ENCODE peak calls at places on chromosomes 4 and X, in nine cellular contexts. U, D, W, F, E, A, G, J and K are unnamed samples.

GRCh38 chrX:75273483-75273882 is 402 bp upstream of the UPRT start:
- DNase-seq in U (no peak), D (no peak), W (peak; percentile 2), F (no peak), E (no peak), A (no peak), G (no peak), J (no peak), K (no peak)

GRCh38 chr4:96131186-96131585 is 291.3 kb downstream of the PDHA2 start:
- DNase-seq in U (no peak), D (no peak), W (no peak), F (no peak), E (no peak), A (no peak), G (no peak), J (no peak), K (no peak)

GRCh38 chr4:139920552-139920951 is 233.4 kb downstream of the MAML3 start:
- DNase-seq in U (no peak), D (no peak), W (no peak), F (no peak), E (no peak), A (no peak), G (no peak), J (no peak), K (no peak)

GRCh38 chrX:106932960-106933537 is 12.8 kb downstream of the CLDN2 start:
- DNase-seq in U (peak; percentile 25), D (no peak), W (no peak), F (peak; percentile 42), E (no peak), A (no peak), G (peak; percentile 51), J (no peak), K (no peak)

GRCh38 chr4:67926485-67926884 is 36.8 kb downstream of the TMPRSS11A start:
- DNase-seq in U (no peak), D (no peak), W (no peak), F (no peak), E (no peak), A (no peak), G (no peak), J (no peak), K (no peak)

GRCh38 chrX:72057844-72058243 is 73.9 kb downstream of the RTL5 start:
- DNase-seq in U (no peak), D (no peak), W (no peak), F (no peak), E (no peak), A (no peak), G (no peak), J (no peak), K (no peak)

GRCh38 chrX:17278961-17279360 is 96.0 kb upstream of the NHS start:
- DNase-seq in U (no peak), D (no peak), W (no peak), F (no peak), E (no peak), A (no peak), G (no peak), J (no peak), K (no peak)

GRCh38 chr4:2537011-2537830 is 774 bp downstream of the FAM193A start:
- DNase-seq in U (peak; percentile 34), D (peak; percentile 40), W (peak; percentile 56), F (peak; percentile 20), E (no peak), A (peak; percentile 81), G (peak; percentile 19), J (peak; percentile 67), K (peak; percentile 30)

GRCh38 chr4:169064281-169064680 is 54.2 kb upstream of the CBR4 start:
- DNase-seq in U (no peak), D (no peak), W (no peak), F (peak; percentile 45), E (no peak), A (no peak), G (peak; percentile 38), J (no peak), K (peak; percentile 21)

GRCh38 chr4:1502501-1502886 is 96.3 kb upstream of the NKX1-1 start:
- DNase-seq in U (no peak), D (no peak), W (no peak), F (no peak), E (no peak), A (no peak), G (no peak), J (no peak), K (no peak)

GRCh38 chr4:184889683-184890082 is 63.9 kb upstream of the ACSL1 start:
- DNase-seq in U (no peak), D (no peak), W (no peak), F (no peak), E (no peak), A (no peak), G (no peak), J (no peak), K (no peak)

GRCh38 chr4:53956053-53956452 is 108.4 kb downstream of the CHIC2 start:
- DNase-seq in U (no peak), D (no peak), W (no peak), F (no peak), E (no peak), A (no peak), G (no peak), J (no peak), K (no peak)

GRCh38 chr4:159075531-159075932 is 27.3 kb upstream of the RAPGEF2 start:
- DNase-seq in U (no peak), D (no peak), W (peak; percentile 10), F (peak; percentile 69), E (no peak), A (no peak), G (peak; percentile 39), J (no peak), K (no peak)

GRCh38 chr4:25913056-25913850 is 767 bp upstream of the SMIM20 start:
- DNase-seq in U (peak; percentile 3), D (peak; percentile 14), W (peak; percentile 25), F (peak; percentile 41), E (no peak), A (peak; percentile 74), G (peak; percentile 28), J (peak; percentile 46), K (peak; percentile 24)

GRCh38 chrX:10507876-10508275 is 112.5 kb downstream of the MID1 start:
- DNase-seq in U (no peak), D (no peak), W (no peak), F (no peak), E (no peak), A (no peak), G (no peak), J (no peak), K (peak; percentile 46)

GRCh38 chr4:907691-908437 is 24.3 kb downstream of the GAK start:
- DNase-seq in U (no peak), D (no peak), W (no peak), F (no peak), E (no peak), A (no peak), G (peak; percentile 32), J (no peak), K (no peak)

GRCh38 chr4:40621592-40622512 is 7.8 kb downstream of the RBM47 start:
- DNase-seq in U (peak; percentile 90), D (no peak), W (peak; percentile 80), F (peak; percentile 99), E (peak; percentile 70), A (no peak), G (peak; percentile 88), J (peak; percentile 56), K (peak; percentile 99)

GRCh38 chr4:80097395-80098177 is 24.6 kb upstream of the ANTXR2 start:
- DNase-seq in U (no peak), D (no peak), W (peak; percentile 56), F (peak; percentile 96), E (peak; percentile 84), A (no peak), G (peak; percentile 88), J (no peak), K (no peak)

GRCh38 chrX:153723351-153724251 is 586 bp downstream of the BCAP31 start:
- DNase-seq in U (peak; percentile 51), D (peak; percentile 51), W (peak; percentile 54), F (peak; percentile 38), E (no peak), A (peak; percentile 70), G (no peak), J (peak; percentile 57), K (peak; percentile 55)

GRCh38 chr4:57073559-57073958 is 36.6 kb downstream of the IGFBP7 start:
- DNase-seq in U (no peak), D (no peak), W (no peak), F (no peak), E (no peak), A (no peak), G (no peak), J (no peak), K (no peak)

GRCh38 chrX:87732133-87732532 is 214.5 kb downstream of the KLHL4 start:
- DNase-seq in U (no peak), D (no peak), W (no peak), F (no peak), E (no peak), A (no peak), G (no peak), J (no peak), K (no peak)

GRCh38 chrX:1477801-1478458 is 25.2 kb upstream of the ASMTL start:
- DNase-seq in U (no peak), D (no peak), W (no peak), F (no peak), E (no peak), A (peak; percentile 44), G (no peak), J (peak; percentile 24), K (no peak)

GRCh38 chr4:101527186-101527585 is 179.9 kb upstream of the PPP3CA start:
- DNase-seq in U (no peak), D (no peak), W (no peak), F (no peak), E (no peak), A (peak; percentile 59), G (no peak), J (peak; percentile 73), K (peak; percentile 33)

GRCh38 chr4:2685541-2685940 is 70.6 kb downstream of the TNIP2 start:
- DNase-seq in U (no peak), D (no peak), W (no peak), F (peak; percentile 71), E (no peak), A (no peak), G (peak; percentile 49), J (no peak), K (peak; percentile 41)

GRCh38 chrX:7927259-7928167 is at the start of gene PNPLA4:
- DNase-seq in U (peak; percentile 76), D (peak; percentile 6), W (peak; percentile 76), F (peak; percentile 68), E (peak; percentile 2), A (peak; percentile 86), G (peak; percentile 64), J (peak; percentile 84), K (peak; percentile 61)

GRCh38 chr4:80989921-80990544 is 40.5 kb upstream of the BMP3 start:
- DNase-seq in U (peak; percentile 64), D (peak; percentile 33), W (peak; percentile 40), F (peak; percentile 75), E (peak; percentile 37), A (no peak), G (peak; percentile 35), J (no peak), K (peak; percentile 65)

GRCh38 chrX:141701081-141701480 is 2.5 kb upstream of the SPANXD start:
- DNase-seq in U (no peak), D (no peak), W (no peak), F (no peak), E (no peak), A (no peak), G (no peak), J (no peak), K (no peak)

GRCh38 chr4:3276961-3277360 is 15.9 kb upstream of the RGS12 start:
- DNase-seq in U (no peak), D (no peak), W (peak; percentile 89), F (peak; percentile 7), E (no peak), A (peak; percentile 34), G (peak; percentile 13), J (peak; percentile 1), K (no peak)

GRCh38 chrX:70960728-70961127 is 29.8 kb upstream of the SLC7A3 start:
- DNase-seq in U (peak; percentile 2), D (no peak), W (no peak), F (no peak), E (no peak), A (no peak), G (no peak), J (no peak), K (peak; percentile 15)

GRCh38 chrX:116198810-116199209 is 28.3 kb downstream of the AGTR2 start:
- DNase-seq in U (no peak), D (peak; percentile 11), W (no peak), F (no peak), E (no peak), A (no peak), G (no peak), J (no peak), K (no peak)

GRCh38 chrX:84186603-84187358 is 1.2 kb downstream of the RPS6KA6 start:
- DNase-seq in U (peak; percentile 0), D (peak; percentile 7), W (no peak), F (peak; percentile 31), E (no peak), A (no peak), G (no peak), J (no peak), K (no peak)